ENCODE peak calls at places on chromosome 18, in seven cellular contexts. V is neural progenitor cell, Q is left colon, S is HuH-7.5, X is epithelial cell of esophagus, K is NCI-H1436, G is neural crest cell. O is an unnamed sample.

GRCh38 chr18:54043484-54044256 is 180.8 kb downstream of the MBD2 start:
- DNase-seq in X (peak), S (no peak), K (no peak), Q (no peak), G (no peak), V (no peak), O (no peak)

GRCh38 chr18:42742474-42742873 is 373.0 kb downstream of the RIT2 start:
- DNase-seq in X (no peak), G (no peak), V (no peak), Q (no peak), K (no peak), S (no peak), O (no peak)

GRCh38 chr18:3649559-3650426 is 199.8 kb downstream of the TGIF1 start:
- DNase-seq in G (no peak), K (no peak), S (no peak), X (peak), Q (no peak), V (no peak), O (peak)

GRCh38 chr18:54154231-54154630 is 70.2 kb downstream of the MBD2 start:
- DNase-seq in K (no peak), Q (no peak), V (no peak), S (no peak), X (no peak), G (no peak), O (no peak)

GRCh38 chr18:28411806-28412205 is 234.9 kb upstream of the CDH2 start:
- DNase-seq in Q (no peak), V (no peak), S (no peak), G (no peak), X (peak), K (no peak), O (no peak)

GRCh38 chr18:2746274-2746673 is 90.7 kb downstream of the SMCHD1 start:
- DNase-seq in X (no peak), G (no peak), S (no peak), K (no peak), V (no peak), Q (no peak), O (no peak)

GRCh38 chr18:13406770-13407169 is 188.2 kb downstream of the LDLRAD4 start:
- DNase-seq in S (no peak), G (no peak), K (no peak), Q (no peak), V (no peak), X (no peak), O (no peak)

GRCh38 chr18:39453882-39454281 is 1888.3 kb upstream of the CELF4 start:
- DNase-seq in S (peak), K (no peak), Q (no peak), V (no peak), X (peak), G (no peak), O (peak)

GRCh38 chr18:57660961-57661360 is 39.3 kb upstream of the NARS1 start:
- DNase-seq in V (no peak), K (no peak), G (no peak), S (no peak), X (no peak), Q (no peak), O (no peak)

GRCh38 chr18:76953186-76953982 is 131.0 kb downstream of the ZNF236 start:
- DNase-seq in S (no peak), X (peak), K (no peak), Q (peak), G (no peak), V (no peak), O (no peak)

GRCh38 chr18:519019-519879 is 18.7 kb upstream of the COLEC12 start:
- DNase-seq in K (no peak), X (no peak), Q (peak), V (no peak), G (no peak), S (no peak), O (no peak)

GRCh38 chr18:45417392-45417791 is 197.9 kb upstream of the SLC14A2 start:
- DNase-seq in K (no peak), V (no peak), X (no peak), G (no peak), S (no peak), Q (no peak), O (no peak)

GRCh38 chr18:4765401-4765800 is 310.3 kb upstream of the DLGAP1 start:
- DNase-seq in V (no peak), G (no peak), Q (no peak), X (no peak), K (no peak), S (no peak), O (no peak)

GRCh38 chr18:22556271-22556990 is 138.7 kb upstream of the CTAGE1 start:
- DNase-seq in K (no peak), Q (no peak), V (no peak), X (no peak), S (no peak), G (no peak), O (no peak)